ENCODE peak calls at places on chromosomes 6 and 20, in eight cellular contexts. R, X, K, A, M, U, N and P are unnamed samples.

GRCh38 chr6:150857062-150857905 is 8.2 kb upstream of the MTHFD1L start:
- DNase-seq in X (peak), K (peak), U (peak), A (peak), R (no peak), M (no peak), N (peak), P (peak)

GRCh38 chr20:40663304-40663703 is 25.7 kb downstream of the MAFB start:
- DNase-seq in A (no peak), R (no peak), K (no peak), M (no peak), N (no peak), U (no peak), X (no peak), P (no peak)

GRCh38 chr6:105179244-105180065 is at the start of gene POPDC3:
- DNase-seq in M (peak), R (no peak), U (no peak), K (peak), N (peak), X (peak), A (peak), P (no peak)

GRCh38 chr20:46638367-46639274 is 12.6 kb downstream of the SLC13A3 start:
- DNase-seq in A (no peak), M (no peak), R (no peak), X (no peak), U (no peak), N (no peak), K (no peak), P (no peak)

GRCh38 chr6:4356899-4357659 is 221.7 kb upstream of the ECI2 start:
- DNase-seq in N (no peak), M (no peak), X (no peak), U (no peak), K (no peak), A (no peak), R (no peak), P (no peak)

GRCh38 chr6:2891768-2892170 is 11.3 kb downstream of the SERPINB9 start:
- DNase-seq in M (no peak), N (no peak), X (no peak), U (no peak), A (no peak), K (peak), R (peak), P (no peak)

GRCh38 chr6:13360671-13361540 is 32.6 kb upstream of the TBC1D7 start:
- DNase-seq in X (no peak), M (no peak), A (peak), R (no peak), U (no peak), K (no peak), N (no peak), P (no peak)

GRCh38 chr20:19926581-19926980 is 90.6 kb upstream of the NAA20 start:
- DNase-seq in X (no peak), K (no peak), U (no peak), A (peak), N (no peak), R (no peak), M (no peak), P (no peak)

GRCh38 chr6:18389479-18389878 is 2.3 kb downstream of the RNF144B start:
- DNase-seq in X (no peak), K (peak), A (no peak), N (no peak), R (no peak), U (no peak), M (no peak), P (no peak)

GRCh38 chr6:38164671-38165108 is 345.2 kb downstream of the ZFAND3 start:
- DNase-seq in K (no peak), R (no peak), X (no peak), A (no peak), M (no peak), U (no peak), N (no peak), P (no peak)

GRCh38 chr6:39169448-39170344 is 54.7 kb upstream of the SAYSD1 start:
- DNase-seq in K (peak), A (no peak), R (no peak), M (peak), U (no peak), X (no peak), N (no peak), P (no peak)

GRCh38 chr20:60046011-60046413 is 87.8 kb downstream of the CDH26 start:
- DNase-seq in M (no peak), R (no peak), A (no peak), X (peak), U (peak), K (no peak), N (no peak), P (no peak)

GRCh38 chr6:50390416-50390815 is 322.9 kb upstream of the TFAP2D start:
- DNase-seq in X (no peak), A (no peak), R (no peak), U (no peak), K (no peak), N (no peak), M (no peak), P (no peak)

DNA sequence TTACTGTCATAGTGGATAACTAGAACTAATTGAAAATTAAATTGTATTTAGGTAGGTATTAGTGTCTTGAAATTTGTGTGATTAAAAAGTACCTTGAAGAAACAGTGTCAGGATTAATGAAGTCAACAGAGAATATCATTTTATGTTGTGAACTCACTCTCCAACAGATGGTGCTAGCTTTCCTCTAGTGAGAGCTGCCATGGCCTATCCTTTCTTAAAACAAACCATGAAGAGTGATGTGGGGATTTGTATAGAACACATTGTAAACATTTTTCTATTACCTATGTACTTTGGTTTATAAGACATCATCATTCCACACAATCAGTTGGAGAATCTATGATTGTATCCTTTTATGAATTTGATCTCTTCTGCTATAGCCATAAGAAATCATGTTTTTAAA is 4.8 kb upstream of the SRSF12 start:
- DNase-seq in M (no peak), X (peak), N (no peak), R (no peak), K (peak), U (no peak), A (peak), P (no peak)
- TF ChIP-seq CTCF in M (peak), X (peak), N (peak), R (peak), K (peak), U (peak), A (peak), P (peak)

GRCh38 chr20:2798814-2799213 is 1.6 kb downstream of the CPXM1 start:
- DNase-seq in N (no peak), U (no peak), M (no peak), A (no peak), K (no peak), X (no peak), R (no peak), P (no peak)

GRCh38 chr20:2799688-2800589 is 488 bp downstream of the CPXM1 start:
- DNase-seq in M (peak), N (no peak), X (no peak), K (no peak), R (no peak), U (no peak), A (no peak), P (no peak)

GRCh38 chr20:2801459-2801728 is 967 bp upstream of the CPXM1 start:
- DNase-seq in X (no peak), A (no peak), U (no peak), N (no peak), K (no peak), R (no peak), M (peak), P (no peak)

GRCh38 chr20:2799271-2799670 is 1.2 kb downstream of the CPXM1 start:
- DNase-seq in A (no peak), R (no peak), K (no peak), N (no peak), X (no peak), M (no peak), U (no peak), P (no peak)

GRCh38 chr20:2800590-2801458 is at the start of gene CPXM1:
- DNase-seq in A (no peak), K (no peak), U (no peak), M (peak), X (no peak), N (no peak), R (no peak), P (no peak)
- TF ChIP-seq CTCF in A (no peak), K (no peak), U (no peak), M (no peak), X (no peak), N (peak), R (no peak), P (no peak)

GRCh38 chr6:79250107-79250514 is 15.6 kb upstream of the HMGN3 start:
- DNase-seq in A (no peak), M (no peak), R (no peak), X (no peak), N (no peak), K (no peak), U (no peak), P (no peak)
- TF ChIP-seq CTCF in A (no peak), M (no peak), R (no peak), X (peak), N (no peak), K (no peak), U (peak), P (no peak)

GRCh38 chr20:889110-889509 is 27.0 kb downstream of the ANGPT4 start:
- DNase-seq in U (no peak), X (no peak), M (no peak), A (no peak), K (no peak), N (no peak), R (no peak), P (no peak)

GRCh38 chr20:889932-890463 is 26.1 kb downstream of the ANGPT4 start:
- DNase-seq in A (no peak), X (no peak), N (no peak), K (no peak), U (no peak), R (peak), M (no peak), P (no peak)

GRCh38 chr20:890671-891070 is 25.5 kb downstream of the ANGPT4 start:
- DNase-seq in R (peak), A (no peak), X (no peak), N (no peak), K (no peak), U (no peak), M (no peak), P (no peak)

GRCh38 chr20:888057-888456 is 28.1 kb downstream of the ANGPT4 start:
- DNase-seq in R (peak), A (no peak), K (no peak), X (no peak), N (no peak), M (no peak), U (no peak), P (no peak)

GRCh38 chr20:891121-892080 is 24.7 kb downstream of the ANGPT4 start:
- DNase-seq in U (no peak), R (peak), N (no peak), X (no peak), A (peak), K (no peak), M (no peak), P (no peak)
- TF ChIP-seq CTCF in U (no peak), R (no peak), N (no peak), X (no peak), A (no peak), K (no peak), M (no peak), P (no peak)